ENCODE peak calls at places on chromosome 19, in six cellular contexts. H is HL-60, S is mucosa of descending colon, Q is colonic mucosa, R is ascending aorta, K is HFFc6. L is an unnamed sample.

GRCh38 chr19:47682939-47683338 is 30.3 kb upstream of the EHD2 start:
- DNase-seq in S (no peak), Q (no peak), H (no peak), R (no peak), K (no peak), L (no peak)

GRCh38 chr19:29946645-29947044 is 4.6 kb downstream of the URI1 start:
- DNase-seq in Q (no peak), S (no peak), K (no peak), R (no peak), H (no peak), L (no peak)

GRCh38 chr19:35517342-35517741 is 3.9 kb upstream of the DMKN start:
- DNase-seq in S (no peak), K (no peak), Q (no peak), H (no peak), R (no peak), L (no peak)

GRCh38 chr19:48726573-48726972 is 7.0 kb upstream of the MAMSTR start:
- DNase-seq in Q (no peak), K (no peak), R (no peak), H (peak), S (no peak), L (no peak)

GRCh38 chr19:10533656-10534386 is 9.9 kb upstream of the ATG4D start:
- DNase-seq in H (no peak), K (peak), R (no peak), S (no peak), Q (no peak), L (no peak)

GRCh38 chr19:6866646-6867255 is 20.6 kb upstream of the ADGRE1 start:
- DNase-seq in R (no peak), K (no peak), S (no peak), Q (no peak), H (no peak), L (no peak)

GRCh38 chr19:41869374-41869955 is 7.6 kb upstream of the CD79A start:
- DNase-seq in Q (no peak), R (no peak), H (no peak), K (no peak), S (no peak), L (no peak)

GRCh38 chr19:32909257-32909656 is 39.7 kb upstream of the SLC7A9 start:
- DNase-seq in R (no peak), Q (no peak), K (no peak), S (no peak), H (no peak), L (no peak)

GRCh38 chr19:48368942-48369341 is 4.8 kb downstream of the SYNGR4 start:
- DNase-seq in K (no peak), R (no peak), H (no peak), Q (peak), S (peak), L (no peak)

GRCh38 chr19:24086974-24087595 is at the start of gene ZNF254:
- DNase-seq in Q (peak), H (peak), K (peak), R (peak), S (peak), L (peak)

GRCh38 chr19:1883784-1884183 is 1.5 kb downstream of the ABHD17A start:
- DNase-seq in K (no peak), S (no peak), H (peak), Q (no peak), R (no peak), L (no peak)

GRCh38 chr19:33282036-33282686 is 20.2 kb downstream of the CEBPA start:
- DNase-seq in K (peak), S (peak), Q (no peak), H (no peak), R (no peak), L (no peak)

GRCh38 chr19:17281391-17282304 is at the start of gene ANKLE1:
- DNase-seq in R (no peak), S (peak), Q (no peak), K (no peak), H (peak), L (peak)

GRCh38 chr19:18294467-18294864 is 13.0 kb upstream of the JUND start:
- DNase-seq in R (no peak), H (no peak), K (peak), Q (no peak), S (peak), L (no peak)

GRCh38 chr19:5893296-5893903 is 10.2 kb downstream of the NDUFA11 start:
- DNase-seq in S (no peak), R (no peak), H (no peak), Q (no peak), K (no peak), L (no peak)

GRCh38 chr19:37077615-37077928 is 661 bp upstream of the ZNF420 start:
- DNase-seq in Q (no peak), S (no peak), K (peak), H (no peak), R (no peak), L (no peak)

GRCh38 chr19:55306712-55307111 is 18.4 kb downstream of the TMEM150B start:
- DNase-seq in Q (no peak), S (no peak), R (no peak), H (no peak), K (no peak), L (no peak)

GRCh38 chr19:850221-850978 is 1.7 kb upstream of the ELANE start:
- DNase-seq in S (peak), Q (peak), H (peak), R (peak), K (peak), L (no peak)

GRCh38 chr19:49631279-49631588 is 8.7 kb downstream of the RRAS start:
- DNase-seq in Q (no peak), H (no peak), S (no peak), K (no peak), R (no peak), L (no peak)

GRCh38 chr19:5403968-5404640 is 51.1 kb upstream of the ZNRF4 start:
- DNase-seq in S (peak), R (peak), K (peak), H (peak), Q (peak), L (peak)

GRCh38 chr19:4390017-4390861 is 10.1 kb downstream of the SH3GL1 start:
- DNase-seq in K (peak), R (no peak), S (peak), H (peak), Q (no peak), L (no peak)

GRCh38 chr19:9952276-9952675 is 16.0 kb upstream of the OLFM2 start:
- DNase-seq in S (no peak), H (no peak), R (no peak), K (no peak), Q (no peak), L (no peak)

GRCh38 chr19:12991296-12991695 is 4.0 kb upstream of the NFIX start:
- DNase-seq in Q (no peak), H (no peak), R (no peak), K (no peak), S (peak), L (no peak)

GRCh38 chr19:54521022-54521859 is 18.6 kb downstream of the LAIR2 start:
- DNase-seq in R (no peak), K (no peak), S (no peak), Q (no peak), H (peak), L (no peak)

GRCh38 chr19:55075366-55075998 is at the start of gene EPS8L1:
- DNase-seq in S (peak), H (peak), R (no peak), K (no peak), Q (peak), L (peak)

GRCh38 chr19:29841209-29841558 is 29.4 kb downstream of the CCNE1 start:
- DNase-seq in S (no peak), H (no peak), Q (no peak), K (no peak), R (no peak), L (no peak)

GRCh38 chr19:17138937-17139598 is 63.5 kb downstream of the MYO9B start:
- DNase-seq in H (no peak), Q (no peak), R (no peak), K (no peak), S (no peak), L (no peak)

GRCh38 chr19:11580665-11581418 is 3.4 kb upstream of the ACP5 start:
- DNase-seq in H (no peak), K (no peak), R (no peak), S (no peak), Q (no peak), L (no peak)

GRCh38 chr19:35136977-35137702 is 1.5 kb upstream of the FXYD1 start:
- DNase-seq in S (peak), H (no peak), Q (peak), R (no peak), K (no peak), L (no peak)

GRCh38 chr19:47351545-47351944 is 2.4 kb downstream of the DHX34 start:
- DNase-seq in Q (no peak), K (peak), R (no peak), H (no peak), S (no peak), L (no peak)

GRCh38 chr19:48239582-48240141 is 16.1 kb downstream of the CARD8 start:
- DNase-seq in K (peak), H (no peak), Q (no peak), S (no peak), R (no peak), L (no peak)

GRCh38 chr19:37977992-37978391 is 71.0 kb downstream of the SIPA1L3 start:
- DNase-seq in Q (no peak), H (no peak), S (no peak), K (peak), R (no peak), L (no peak)

GRCh38 chr19:17073869-17074627 is 1.2 kb downstream of the HAUS8 start:
- DNase-seq in R (no peak), S (no peak), K (no peak), H (no peak), Q (peak), L (no peak)

GRCh38 chr19:28289294-28290063 is 923.5 kb downstream of the UQCRFS1 start:
- DNase-seq in S (peak), Q (peak), H (no peak), K (no peak), R (no peak), L (peak)
- TF ChIP-seq CTCF in S (no peak), Q (no peak), H (no peak), K (no peak), R (no peak), L (no peak)

DNA sequence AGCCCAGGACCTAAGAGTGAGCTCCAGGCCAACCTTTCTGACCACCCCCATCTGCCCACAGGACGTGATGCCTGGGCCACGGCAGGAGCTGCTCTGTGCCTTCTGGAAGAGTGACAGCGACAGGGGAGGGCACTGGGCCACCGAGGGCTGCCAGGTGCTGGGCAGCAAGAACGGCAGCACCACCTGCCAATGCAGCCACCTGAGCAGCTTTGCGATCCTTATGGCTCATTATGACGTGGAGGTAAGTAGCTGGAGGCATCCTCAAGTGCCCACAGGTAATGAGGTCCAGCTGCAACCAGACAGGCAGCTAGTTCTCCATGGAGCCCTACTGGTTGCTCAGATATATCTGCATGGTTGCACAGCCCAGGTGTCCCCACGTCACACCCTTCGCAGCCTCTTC is 14.8 kb downstream of the DDX39A start:
- DNase-seq in Q (no peak), R (no peak), S (no peak), H (no peak), K (no peak), L (no peak)
- TF ChIP-seq CTCF in Q (no peak), R (no peak), S (no peak), H (no peak), K (no peak), L (no peak)

DNA sequence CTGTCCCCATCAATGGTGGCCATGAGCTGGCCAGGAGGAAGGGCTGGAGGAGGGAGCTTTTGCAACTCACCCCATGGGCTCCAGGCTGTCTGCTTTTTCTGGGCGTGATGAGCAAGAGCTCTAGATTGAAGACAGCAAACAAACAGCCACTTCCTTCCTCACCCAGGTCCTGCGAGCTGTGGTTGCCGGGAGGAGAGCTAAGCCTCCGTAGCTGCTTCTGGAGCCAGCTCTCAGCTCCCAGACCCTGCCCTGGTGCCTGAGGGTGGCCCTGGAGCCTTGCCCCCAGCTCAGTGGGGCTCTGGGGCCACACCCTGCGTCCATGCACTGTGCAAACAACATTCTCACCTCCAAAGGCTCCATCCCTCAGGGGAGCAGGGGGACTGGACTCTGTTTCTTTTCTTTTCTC is 6.2 kb downstream of the MYO1F start:
- DNase-seq in H (peak), K (peak), S (peak), R (no peak), Q (peak), L (no peak)
- TF ChIP-seq CTCF in H (no peak), K (no peak), S (no peak), R (no peak), Q (no peak), L (no peak)

GRCh38 chr19:51019544-51019925 is at the start of gene KLK10:
- DNase-seq in R (no peak), H (no peak), K (no peak), S (no peak), Q (no peak), L (no peak)

GRCh38 chr19:51018745-51019543 is 565 bp downstream of the KLK10 start:
- DNase-seq in Q (no peak), H (no peak), S (no peak), K (no peak), R (no peak), L (no peak)

GRCh38 chr19:51022526-51022925 is 3.0 kb upstream of the KLK10 start:
- DNase-seq in K (no peak), S (no peak), Q (no peak), R (no peak), H (no peak), L (no peak)

GRCh38 chr19:51023946-51024345 is 2.5 kb downstream of the KLK11 start:
- DNase-seq in Q (no peak), R (no peak), K (no peak), H (no peak), S (no peak), L (no peak)

DNA sequence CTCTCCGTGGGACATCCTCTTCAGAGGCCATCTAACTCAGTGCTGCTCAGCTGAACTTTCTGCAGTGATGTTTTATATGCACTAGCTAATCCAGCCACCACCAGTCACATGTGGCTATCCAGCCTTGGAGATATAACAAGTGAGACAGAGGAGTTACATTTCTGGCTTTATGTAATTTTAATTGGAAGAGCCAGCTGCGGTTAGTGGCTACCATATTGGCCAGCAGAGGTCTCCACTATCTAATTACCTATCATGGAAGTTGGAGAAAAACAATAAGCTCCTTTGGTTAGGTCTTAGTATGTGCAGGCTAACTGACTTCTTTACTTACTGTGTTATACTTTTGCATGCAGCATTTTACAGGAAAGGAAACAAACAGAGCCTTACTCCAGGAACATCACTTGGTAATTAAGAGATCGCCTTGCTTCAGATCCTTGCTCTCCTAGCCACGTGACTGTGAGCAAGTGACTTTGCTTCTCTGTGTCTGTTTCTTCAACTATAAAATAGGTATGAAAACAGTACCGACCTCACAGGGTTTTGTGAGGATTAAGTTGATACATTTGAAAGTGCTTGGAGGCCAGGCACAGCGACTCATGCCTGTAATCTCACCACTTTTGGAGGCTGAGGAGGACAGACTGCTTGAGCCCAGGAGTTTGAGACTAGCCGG is 1.6 kb upstream of the KLK10 start:
- DNase-seq in Q (no peak), S (no peak), R (no peak), K (peak), H (peak), L (no peak)
- TF ChIP-seq CTCF in Q (peak), S (no peak), R (peak), K (peak), H (peak), L (peak)

DNA sequence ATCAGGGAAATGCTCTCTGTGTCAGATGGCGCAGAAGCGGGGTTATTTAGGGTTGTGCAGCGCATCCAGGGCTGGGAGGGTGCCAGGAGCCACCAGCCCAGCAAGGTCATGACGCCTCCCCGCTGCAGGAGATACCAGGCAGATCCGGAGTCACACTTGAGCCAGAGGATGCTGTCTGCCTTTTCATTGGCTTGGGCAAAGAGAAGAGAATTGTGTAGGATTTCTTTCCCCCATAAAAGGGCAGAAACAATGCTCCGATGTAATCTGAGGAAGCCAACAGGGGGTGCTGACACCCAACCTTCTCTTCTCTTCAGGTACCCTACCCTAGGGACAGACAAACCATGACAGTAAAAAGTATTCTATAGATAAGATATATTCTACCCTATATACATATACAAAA is 346.4 kb downstream of the TSHZ3 start:
- DNase-seq in S (no peak), R (no peak), K (no peak), Q (no peak), H (no peak), L (no peak)
- TF ChIP-seq CTCF in S (no peak), R (no peak), K (no peak), Q (no peak), H (no peak), L (no peak)

GRCh38 chr19:14059093-14059480 is 2.8 kb downstream of the PALM3 start:
- DNase-seq in K (no peak), Q (no peak), R (no peak), S (no peak), H (no peak), L (no peak)
- TF ChIP-seq CTCF in K (peak), Q (peak), R (peak), S (peak), H (peak), L (peak)

GRCh38 chr19:40862333-40862732 is 12.1 kb upstream of the CYP2A6 start:
- DNase-seq in K (no peak), Q (no peak), R (no peak), H (no peak), S (no peak), L (no peak)
- TF ChIP-seq CTCF in K (peak), Q (no peak), R (no peak), H (no peak), S (no peak), L (peak)

L was measured in mesothelial cell of epicardium.